ENCODE peak calls at places on chromosomes 12 and 14, in four cellular contexts. V is IMR-90, D is SK-N-SH, U is esophagus squamous epithelium. P is an unnamed sample.

GRCh38 chr14:61435563-61436337 is 114.4 kb downstream of the PRKCH start:
- DNase-seq in V (no peak), D (no peak), U (no peak), P (no peak)

GRCh38 chr12:19575307-19576243 is 136.3 kb downstream of the AEBP2 start:
- DNase-seq in V (peak; percentile 74), D (peak; percentile 89), U (no peak), P (peak; percentile 33)

GRCh38 chr12:123120452-123121166 is 30.3 kb downstream of the PITPNM2 start:
- DNase-seq in V (no peak), D (no peak), U (no peak), P (no peak)

GRCh38 chr14:58836303-58836702 is 198.5 kb downstream of the DACT1 start:
- DNase-seq in V (no peak), D (no peak), U (no peak), P (no peak)

GRCh38 chr12:84986586-84986985 is 49.5 kb downstream of the TSPAN19 start:
- DNase-seq in V (peak; percentile 16), D (no peak), U (no peak), P (no peak)

GRCh38 chr14:63475761-63476160 is 67.4 kb downstream of the PPP2R5E start:
- DNase-seq in V (no peak), D (no peak), U (no peak), P (no peak)

GRCh38 chr12:1837541-1838206 is 17.3 kb downstream of the LRTM2 start:
- DNase-seq in V (peak; percentile 57), D (peak; percentile 90), U (no peak), P (no peak)

GRCh38 chr14:37246427-37246829 is 48.7 kb downstream of the MIPOL1 start:
- DNase-seq in V (peak; percentile 63), D (peak; percentile 1), U (no peak), P (peak; percentile 24)

GRCh38 chr12:69688496-69689427 is 10.3 kb downstream of the BEST3 start:
- DNase-seq in V (peak; percentile 94), D (peak; percentile 23), U (no peak), P (peak; percentile 60)

GRCh38 chr12:128798543-128799341 is 25.0 kb downstream of the SLC15A4 start:
- DNase-seq in V (no peak), D (no peak), U (no peak), P (no peak)

GRCh38 chr12:64392221-64392620 is 1.7 kb upstream of the C12orf56 start:
- DNase-seq in V (peak; percentile 56), D (no peak), U (no peak), P (no peak)

GRCh38 chr14:65847065-65847847 is 434.7 kb downstream of the FUT8 start:
- DNase-seq in V (no peak), D (no peak), U (no peak), P (no peak)

GRCh38 chr12:3041558-3042164 is 35.5 kb upstream of the TSPAN9 start:
- DNase-seq in V (peak; percentile 67), D (peak; percentile 91), U (no peak), P (peak; percentile 37)

GRCh38 chr12:118307069-118307954 is 65.4 kb downstream of the TAOK3 start:
- DNase-seq in V (peak; percentile 95), D (no peak), U (no peak), P (no peak)

GRCh38 chr14:61860294-61860918 is 98.2 kb downstream of the SNAPC1 start:
- DNase-seq in V (peak; percentile 42), D (peak; percentile 65), U (no peak), P (no peak)

GRCh38 chr12:10082057-10082874 is 16.5 kb downstream of the CLEC1A start:
- DNase-seq in V (no peak), D (no peak), U (no peak), P (no peak)

GRCh38 chr12:84656705-84657104 is 255.9 kb downstream of the SLC6A15 start:
- DNase-seq in V (no peak), D (no peak), U (no peak), P (no peak)

GRCh38 chr14:67919259-67919658 is 99.7 kb downstream of the RAD51B start:
- DNase-seq in V (peak; percentile 21), D (no peak), U (no peak), P (no peak)

GRCh38 chr12:26369588-26369987 is 174.2 kb downstream of the SSPN start:
- DNase-seq in V (peak; percentile 94), D (no peak), U (no peak), P (no peak)

GRCh38 chr12:4829793-4830162 is 79.9 kb upstream of the KCNA1 start:
- DNase-seq in V (no peak), D (no peak), U (no peak), P (no peak)

GRCh38 chr14:81655423-81656314 is 122.0 kb upstream of the SEL1L start:
- DNase-seq in V (no peak), D (no peak), U (no peak), P (no peak)

GRCh38 chr12:81395431-81395830 is 317.6 kb downstream of the ACSS3 start:
- DNase-seq in V (no peak), D (no peak), U (no peak), P (no peak)

GRCh38 chr14:76716285-76716684 is 45.0 kb upstream of the VASH1 start:
- DNase-seq in V (no peak), D (no peak), U (no peak), P (no peak)
- H3K4me3 ChIP-seq in V (no peak overlapping the region), D (no peak overlapping the region), U (no peak overlapping the region), P (no peak overlapping the region)

GRCh38 chr12:46659844-46660243 is 166.0 kb downstream of the SLC38A4 start:
- DNase-seq in V (no peak), D (no peak), U (no peak), P (no peak)

GRCh38 chr12:46660719-46661118 is 165.1 kb downstream of the SLC38A4 start:
- DNase-seq in V (peak; percentile 61), D (no peak), U (no peak), P (no peak)

GRCh38 chr12:46659032-46659703 is 166.6 kb downstream of the SLC38A4 start:
- DNase-seq in V (peak; percentile 36), D (no peak), U (no peak), P (no peak)

GRCh38 chr12:46661161-46661845 is 164.5 kb downstream of the SLC38A4 start:
- DNase-seq in V (peak; percentile 95), D (peak; percentile 39), U (no peak), P (peak; percentile 33)

DNA sequence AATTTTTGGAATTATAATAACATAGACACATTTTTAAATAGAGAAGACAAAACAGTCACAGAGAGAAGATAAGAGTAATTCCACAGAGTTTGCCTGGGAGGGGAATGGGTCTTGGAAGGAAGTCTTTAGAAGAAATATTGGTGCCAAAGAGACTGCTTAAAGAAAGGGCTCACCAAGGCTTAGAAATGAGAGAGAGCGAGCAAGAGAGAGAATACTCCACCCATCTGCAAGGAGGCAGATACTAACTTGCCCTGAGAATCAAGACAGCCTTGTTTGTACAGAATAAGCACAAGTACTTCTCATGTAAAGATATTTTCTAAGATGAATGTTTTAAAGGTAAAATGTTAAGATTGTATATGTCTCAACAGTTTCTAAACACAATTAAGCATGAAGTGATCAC is 165.5 kb downstream of the SLC38A4 start:
- DNase-seq in V (peak; percentile 30), D (no peak), U (no peak), P (no peak)
- H3K4me1 ChIP-seq in V (peaks cover 25% of the 10 kb centered on the region), D (no peaks in the 10 kb centered on the region), U (peaks cover 11% of the 10 kb centered on the region), P (no peaks in the 10 kb centered on the region)

GRCh38 chr12:49792181-49792970 is 35.8 kb downstream of the NCKAP5L start:
- DNase-seq in V (no peak), D (no peak), U (no peak), P (no peak)

GRCh38 chr12:49792976-49793580 is 35.1 kb downstream of the NCKAP5L start:
- DNase-seq in V (no peak), D (no peak), U (no peak), P (no peak)

GRCh38 chr12:49794811-49795653 is 33.2 kb downstream of the NCKAP5L start:
- DNase-seq in V (no peak), D (no peak), U (no peak), P (no peak)

GRCh38 chr12:49794021-49794420 is 34.2 kb downstream of the NCKAP5L start:
- DNase-seq in V (no peak), D (no peak), U (no peak), P (no peak)

DNA sequence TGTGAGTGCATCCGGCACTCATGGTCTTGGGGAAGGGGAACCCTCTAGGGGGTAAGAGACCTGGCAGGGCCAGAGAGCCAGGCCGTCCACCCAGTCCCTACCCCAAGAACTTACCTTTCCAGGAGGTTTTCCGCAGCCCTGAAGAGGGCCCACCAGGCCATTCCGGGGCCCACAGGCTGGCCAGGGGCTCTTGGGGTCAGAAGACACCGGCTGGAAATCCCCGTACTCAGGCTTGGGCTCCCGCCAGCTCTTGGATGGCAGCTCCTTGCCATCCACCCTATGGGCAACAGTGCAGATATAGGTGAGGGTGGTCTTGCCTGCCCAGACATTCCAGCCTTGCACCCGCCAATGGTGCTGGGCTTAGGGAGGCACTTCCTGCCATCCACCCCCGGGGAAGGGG is 34.6 kb downstream of the NCKAP5L start:
- DNase-seq in V (no peak), D (no peak), U (no peak), P (no peak)
- TF ChIP-seq CTCF in V (no peak), D (no peak), U (no peak), P (no peak)

DNA sequence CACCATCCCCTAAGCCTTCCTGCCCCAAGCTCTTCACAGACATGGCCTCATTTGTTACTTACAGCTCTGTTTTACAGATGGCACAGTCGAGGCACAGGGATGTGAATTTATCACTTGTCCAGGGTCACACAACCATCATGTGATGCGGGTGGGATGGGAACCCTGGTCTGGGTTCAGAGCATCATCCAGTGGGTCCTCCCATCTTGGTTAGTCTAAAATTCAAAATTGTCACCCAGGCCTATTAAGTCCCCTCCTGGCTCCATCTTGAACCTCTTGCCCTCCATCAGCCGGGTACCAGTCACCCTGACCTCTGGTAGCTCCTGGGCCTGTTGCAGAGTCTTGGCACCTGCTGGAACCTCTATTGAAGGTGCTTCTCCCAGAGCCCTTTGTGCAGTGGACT is 52.9 kb downstream of the ACACB start:
- DNase-seq in V (no peak), D (no peak), U (no peak), P (no peak)
- H3K4me3 ChIP-seq in V (no peak overlapping the region), D (no peak overlapping the region), U (no peak overlapping the region), P (no peak overlapping the region)

DNA sequence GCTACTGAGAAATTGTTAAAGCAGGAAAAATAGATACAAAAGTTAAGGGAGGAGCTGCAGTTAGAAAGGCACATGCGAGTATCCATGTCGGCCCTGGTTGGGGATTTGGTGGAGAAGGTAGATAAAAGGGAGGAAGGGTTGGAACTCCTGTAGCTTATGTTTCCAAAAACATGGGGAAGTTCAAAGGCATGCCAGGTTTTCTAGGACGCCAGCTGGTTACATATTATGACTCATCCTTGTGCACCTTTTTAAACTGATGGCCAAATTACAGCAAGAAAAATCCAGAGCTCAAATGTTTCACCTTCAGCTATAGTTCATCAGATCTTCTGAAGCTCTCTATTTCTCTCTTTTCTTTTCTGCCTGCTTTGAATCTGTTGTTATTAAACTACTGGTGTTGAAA is 13.2 kb upstream of the MAP4K5 start:
- DNase-seq in V (no peak), D (no peak), U (no peak), P (peak; percentile 53)
- H3K4me1 ChIP-seq in V (no peaks in the 10 kb centered on the region), D (no peaks in the 10 kb centered on the region), U (no peaks in the 10 kb centered on the region), P (no peaks in the 10 kb centered on the region)

GRCh38 chr14:69580009-69580577 is 5.4 kb upstream of the CCDC177 start:
- DNase-seq in V (peak; percentile 96), D (peak; percentile 40), U (no peak), P (no peak)
- TF ChIP-seq CTCF in V (peak; percentile 76), D (peak; percentile 44), U (peak; percentile 28), P (no peak)

GRCh38 chr12:89859513-89860220 is 151.0 kb upstream of the ATP2B1 start:
- DNase-seq in V (no peak), D (no peak), U (no peak), P (no peak)

GRCh38 chr12:89856431-89856830 is 147.8 kb upstream of the ATP2B1 start:
- DNase-seq in V (peak; percentile 72), D (no peak), U (no peak), P (no peak)

GRCh38 chr12:89861086-89861485 is 152.4 kb upstream of the ATP2B1 start:
- DNase-seq in V (peak; percentile 26), D (no peak), U (no peak), P (no peak)

GRCh38 chr12:89857652-89858274 is 149.1 kb upstream of the ATP2B1 start:
- DNase-seq in V (no peak), D (no peak), U (no peak), P (no peak)

GRCh38 chr12:89858718-89859117 is 150.1 kb upstream of the ATP2B1 start:
- DNase-seq in V (no peak), D (no peak), U (no peak), P (no peak)
- H3K4me3 ChIP-seq in V (no peak overlapping the region), D (no peak overlapping the region), U (no peak overlapping the region), P (no peak overlapping the region)